ENCODE peak calls at places on chromosomes 4 and X, in seven cellular contexts. E is OCI-LY7, V is GM23248, N is PC-3, C is SK-N-SH, D is hepatocyte, R is neural progenitor cell. U is an unnamed sample.

GRCh38 chrX:112877771-112878173 is 37.1 kb upstream of the AMOT start:
- DNase-seq in E (no peak), V (no peak), N (no peak), C (no peak), D (no peak), R (peak; percentile 46), U (peak; percentile 53)

GRCh38 chr4:76198411-76199237 is 15.0 kb downstream of the SCARB2 start:
- DNase-seq in E (peak; percentile 20), V (peak; percentile 87), N (peak; percentile 46), C (peak; percentile 61), D (peak; percentile 88), R (peak; percentile 52), U (peak; percentile 86)

GRCh38 chr4:129929052-129929451 is 833.1 kb downstream of the C4orf33 start:
- DNase-seq in E (peak; percentile 29), V (no peak), N (peak; percentile 7), C (peak; percentile 8), D (peak; percentile 7), R (peak; percentile 45), U (no peak)

GRCh38 chr4:6225469-6225868 is 25.1 kb upstream of the JAKMIP1 start:
- DNase-seq in E (peak; percentile 23), V (peak; percentile 43), N (peak; percentile 28), C (no peak), D (peak; percentile 66), R (peak; percentile 79), U (peak; percentile 43)

GRCh38 chr4:150771374-150771773 is 189.4 kb downstream of the MAB21L2 start:
- DNase-seq in E (no peak), V (no peak), N (no peak), C (no peak), D (no peak), R (no peak), U (no peak)

GRCh38 chr4:55001538-55001937 is 123.9 kb downstream of the KDR start:
- DNase-seq in E (no peak), V (no peak), N (peak; percentile 18), C (no peak), D (no peak), R (no peak), U (peak; percentile 31)

GRCh38 chrX:19257001-19257400 is 86.7 kb upstream of the PDHA1 start:
- DNase-seq in E (no peak), V (no peak), N (peak; percentile 17), C (no peak), D (no peak), R (no peak), U (no peak)

GRCh38 chr4:16617416-16617815 is 281.0 kb downstream of the LDB2 start:
- DNase-seq in E (no peak), V (peak; percentile 66), N (no peak), C (no peak), D (no peak), R (no peak), U (no peak)

GRCh38 chr4:163694385-163694784 is 199.9 kb downstream of the TMA16 start:
- DNase-seq in E (no peak), V (no peak), N (peak; percentile 77), C (no peak), D (no peak), R (no peak), U (no peak)

GRCh38 chrX:19626230-19626629 is 110.9 kb upstream of the MAP3K15 start:
- DNase-seq in E (no peak), V (no peak), N (no peak), C (no peak), D (no peak), R (no peak), U (no peak)

GRCh38 chrX:129039176-129039575 is 484.1 kb downstream of the SMARCA1 start:
- DNase-seq in E (no peak), V (no peak), N (no peak), C (no peak), D (no peak), R (no peak), U (no peak)

GRCh38 chr4:96312049-96312685 is 472.3 kb downstream of the PDHA2 start:
- DNase-seq in E (no peak), V (no peak), N (peak; percentile 7), C (no peak), D (no peak), R (no peak), U (no peak)

GRCh38 chr4:48008021-48008596 is 8.4 kb downstream of the CNGA1 start:
- DNase-seq in E (peak; percentile 61), V (no peak), N (peak; percentile 3), C (no peak), D (no peak), R (peak; percentile 50), U (no peak)

GRCh38 chr4:48138936-48139335 is 4.9 kb upstream of the TXK start:
- DNase-seq in E (peak; percentile 82), V (no peak), N (no peak), C (no peak), D (no peak), R (no peak), U (peak; percentile 82)

DNA sequence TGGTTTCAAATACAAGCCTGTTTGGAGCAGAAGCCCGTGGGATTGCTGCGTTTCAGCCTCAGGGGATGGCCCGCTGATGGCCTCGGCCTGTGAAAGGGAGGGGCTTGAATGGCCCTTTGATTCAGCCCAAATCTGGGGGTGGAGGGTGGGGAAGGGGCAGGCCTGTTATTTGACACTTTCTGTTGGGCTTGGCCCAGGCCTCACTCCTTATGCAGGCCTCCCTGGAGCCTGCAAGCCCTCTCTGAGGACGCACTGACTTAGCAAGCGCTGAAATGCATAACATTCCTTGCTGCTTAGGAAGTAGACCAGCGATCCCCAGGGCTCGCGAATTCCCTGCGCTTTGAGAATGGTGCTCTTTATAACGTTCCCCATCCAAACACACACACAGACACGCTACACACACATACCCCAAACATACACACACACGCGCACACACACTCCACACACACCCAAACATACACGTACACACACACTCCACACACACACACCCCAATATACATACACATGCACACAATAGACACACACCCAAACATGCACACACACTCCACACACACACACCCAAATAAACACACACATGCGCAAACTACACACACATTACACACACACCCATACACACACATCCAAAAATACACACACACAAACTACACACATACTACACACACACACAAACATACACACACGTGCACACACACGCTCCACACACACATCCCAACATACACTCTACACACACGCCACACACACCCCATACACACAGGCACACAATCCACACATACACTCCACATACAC is 29.6 kb downstream of the TLR10 start:
- DNase-seq in E (no peak), V (peak; percentile 98), N (no peak), C (peak; percentile 19), D (peak; percentile 88), R (peak; percentile 97), U (no peak)
- TF ChIP-seq EZH2phosphoT487 in E (no peak), V (no peak), N (no peak), C (no peak), D (no peak), R (no peak), U (no peak)

GRCh38 chr4:46250997-46251396 is 127.1 kb upstream of the GABRG1 start:
- DNase-seq in E (no peak), V (no peak), N (no peak), C (no peak), D (peak; percentile 4), R (no peak), U (peak; percentile 14)
- TF ChIP-seq EZH2phosphoT487 in E (no peak), V (no peak), N (no peak), C (no peak), D (no peak), R (no peak), U (no peak)

DNA sequence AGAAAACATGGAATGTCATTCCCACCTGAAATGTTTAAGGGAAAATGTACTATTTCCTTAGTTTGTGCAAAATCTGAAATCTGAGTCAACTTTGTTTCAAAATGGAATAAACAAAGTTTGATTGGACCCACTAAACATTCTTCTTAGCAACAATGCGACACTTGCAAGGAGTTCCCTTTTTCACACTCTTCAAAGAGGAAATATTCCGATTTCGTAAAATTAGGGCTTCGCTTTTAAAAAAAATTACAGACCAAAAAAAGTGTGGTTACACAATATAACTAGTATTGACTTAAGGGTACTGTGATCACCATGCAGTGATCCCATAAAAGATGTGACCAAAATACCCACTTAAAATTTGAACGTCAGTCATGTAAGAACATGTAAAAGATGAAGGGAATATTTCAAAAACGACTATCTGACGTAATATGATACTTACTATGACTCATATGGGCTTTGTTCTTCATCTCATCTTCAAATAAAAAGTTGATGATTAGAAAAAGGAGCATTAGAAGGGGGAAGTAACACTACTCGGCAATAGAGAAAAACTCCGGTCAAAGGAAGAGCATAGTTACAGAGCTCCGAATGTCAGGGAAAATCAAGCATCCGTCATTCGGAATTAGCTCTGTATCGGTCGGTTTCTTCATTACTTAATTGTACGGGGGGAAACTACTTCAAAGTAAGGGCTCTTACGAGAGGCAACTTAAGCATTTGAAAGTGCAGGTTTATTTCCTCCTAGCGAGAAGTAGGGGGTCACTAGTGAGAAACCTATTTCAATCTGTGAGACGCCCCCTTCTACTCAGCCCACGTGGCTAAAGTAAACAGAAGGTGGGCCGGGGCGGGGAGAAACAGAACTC is 1.4 kb upstream of the TET2 start:
- DNase-seq in E (no peak), V (peak; percentile 33), N (no peak), C (no peak), D (peak; percentile 7), R (no peak), U (no peak)
- TF ChIP-seq EZH2phosphoT487 in E (peak; percentile 44), V (no peak), N (no peak), C (no peak), D (no peak), R (peak; percentile 55), U (no peak)

GRCh38 chrX:124328765-124329164 is 3.7 kb upstream of the TEX13D start:
- DNase-seq in E (no peak), V (peak; percentile 45), N (peak; percentile 80), C (no peak), D (no peak), R (no peak), U (no peak)
- TF ChIP-seq EZH2phosphoT487 in E (no peak), V (no peak), N (no peak), C (no peak), D (no peak), R (no peak), U (no peak)

GRCh38 chr4:140943486-140943885 is 187.3 kb upstream of the TBC1D9 start:
- DNase-seq in E (no peak), V (peak; percentile 77), N (no peak), C (no peak), D (no peak), R (no peak), U (no peak)

GRCh38 chr4:140947507-140947906 is 185.8 kb downstream of the RNF150 start:
- DNase-seq in E (no peak), V (no peak), N (peak; percentile 34), C (peak; percentile 22), D (no peak), R (no peak), U (no peak)

GRCh38 chr4:140940589-140940988 is 184.4 kb upstream of the TBC1D9 start:
- DNase-seq in E (no peak), V (no peak), N (no peak), C (no peak), D (no peak), R (no peak), U (no peak)

GRCh38 chr4:140943887-140944515 is 187.8 kb upstream of the TBC1D9 start:
- DNase-seq in E (no peak), V (peak; percentile 67), N (no peak), C (no peak), D (no peak), R (no peak), U (no peak)

DNA sequence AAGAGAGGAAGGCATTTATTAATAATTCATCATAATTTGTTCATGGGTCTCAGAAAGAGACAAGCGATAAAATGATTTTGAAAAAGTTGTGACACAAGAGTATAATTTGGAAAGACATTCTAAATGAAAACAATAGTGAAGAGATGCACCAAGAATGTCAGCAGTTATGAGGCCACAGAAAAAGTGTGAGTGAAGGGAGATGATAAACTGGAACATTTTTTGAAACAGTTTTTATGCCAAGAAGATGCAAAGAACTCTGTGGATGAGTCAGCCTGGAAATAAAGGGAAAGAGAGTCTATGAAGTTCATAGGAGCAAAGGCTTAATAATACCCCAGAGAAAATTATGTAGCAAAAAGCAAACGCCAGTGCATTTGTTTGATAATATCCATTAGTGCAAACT is 188.4 kb upstream of the TBC1D9 start:
- DNase-seq in E (no peak), V (peak; percentile 75), N (no peak), C (no peak), D (no peak), R (no peak), U (no peak)
- TF ChIP-seq EZH2phosphoT487 in E (no peak), V (no peak), N (no peak), C (no peak), D (no peak), R (no peak), U (no peak)

U was measured in MM.1S.